ENCODE peak calls at places on chromosome X, in five cellular contexts. One of them, this sample, is unnamed.

GRCh38 chrX:79154612-79155358 is 10.3 kb downstream of the GPR174 start:
- ATAC-seq in upper lobe of left lung: no peak
- ATAC-seq in HepG2: no peak
- ATAC-seq in GM12878: no peak
- ATAC-seq in K562: no peak
- ATAC-seq in this sample: no peak

GRCh38 chrX:72430405-72430968 is 124.8 kb upstream of the CITED1 start:
- ATAC-seq in GM12878: no peak
- ATAC-seq in K562: no peak
- ATAC-seq in HepG2: no peak
- ATAC-seq in upper lobe of left lung: no peak
- ATAC-seq in this sample: no peak

GRCh38 chrX:21929209-21929608 is 11.3 kb upstream of the SMS start:
- ATAC-seq in K562: no peak
- ATAC-seq in upper lobe of left lung: no peak
- ATAC-seq in GM12878: no peak
- ATAC-seq in HepG2: no peak
- ATAC-seq in this sample: no peak

GRCh38 chrX:53279296-53280237 is 1.8 kb downstream of the IQSEC2 start:
- ATAC-seq in upper lobe of left lung: no peak
- ATAC-seq in GM12878: peak
- ATAC-seq in HepG2: no peak
- ATAC-seq in K562: peak
- ATAC-seq in this sample: no peak

GRCh38 chrX:131816551-131817136 is 206.5 kb upstream of the STK26 start:
- ATAC-seq in upper lobe of left lung: peak
- ATAC-seq in GM12878: peak
- ATAC-seq in K562: no peak
- ATAC-seq in HepG2: no peak
- ATAC-seq in this sample: peak

GRCh38 chrX:10143071-10143983 is 13.4 kb upstream of the CLCN4 start:
- ATAC-seq in K562: no peak
- ATAC-seq in GM12878: no peak
- ATAC-seq in HepG2: no peak
- ATAC-seq in upper lobe of left lung: no peak
- ATAC-seq in this sample: no peak

GRCh38 chrX:149948001-149948400 is 9.7 kb upstream of the EOLA2 start:
- ATAC-seq in upper lobe of left lung: no peak
- ATAC-seq in GM12878: no peak
- ATAC-seq in HepG2: no peak
- ATAC-seq in K562: no peak
- ATAC-seq in this sample: no peak

GRCh38 chrX:129597905-129598304 is 56.9 kb downstream of the APLN start:
- ATAC-seq in K562: no peak
- ATAC-seq in upper lobe of left lung: no peak
- ATAC-seq in HepG2: no peak
- ATAC-seq in GM12878: no peak
- ATAC-seq in this sample: no peak

GRCh38 chrX:39815621-39816020 is 282.1 kb downstream of the BCOR start:
- ATAC-seq in HepG2: no peak
- ATAC-seq in GM12878: peak
- ATAC-seq in K562: peak
- ATAC-seq in upper lobe of left lung: no peak
- ATAC-seq in this sample: no peak

GRCh38 chrX:116806288-116806802 is 343.6 kb upstream of the CT83 start:
- ATAC-seq in upper lobe of left lung: no peak
- ATAC-seq in HepG2: no peak
- ATAC-seq in GM12878: no peak
- ATAC-seq in K562: no peak
- ATAC-seq in this sample: no peak

GRCh38 chrX:33205321-33205720 is 6.0 kb downstream of the DMD start:
- ATAC-seq in GM12878: no peak
- ATAC-seq in HepG2: no peak
- ATAC-seq in K562: no peak
- ATAC-seq in upper lobe of left lung: peak
- ATAC-seq in this sample: peak

GRCh38 chrX:23797371-23798128 is 14.6 kb downstream of the SAT1 start:
- ATAC-seq in GM12878: no peak
- ATAC-seq in upper lobe of left lung: no peak
- ATAC-seq in K562: peak
- ATAC-seq in HepG2: no peak
- ATAC-seq in this sample: no peak

GRCh38 chrX:10636337-10636736 is 16.0 kb upstream of the MID1 start:
- ATAC-seq in K562: peak
- ATAC-seq in GM12878: no peak
- ATAC-seq in upper lobe of left lung: peak
- ATAC-seq in HepG2: no peak
- ATAC-seq in this sample: peak

GRCh38 chrX:108139303-108139702 is 47.7 kb downstream of the ATG4A start:
- ATAC-seq in upper lobe of left lung: no peak
- ATAC-seq in GM12878: peak
- ATAC-seq in HepG2: no peak
- ATAC-seq in K562: peak
- ATAC-seq in this sample: no peak

GRCh38 chrX:21384178-21384577 is 10.0 kb downstream of the CNKSR2 start:
- ATAC-seq in K562: no peak
- ATAC-seq in upper lobe of left lung: no peak
- ATAC-seq in HepG2: no peak
- ATAC-seq in GM12878: no peak
- ATAC-seq in this sample: no peak

GRCh38 chrX:42022158-42022557 is 98.8 kb upstream of the CASK start:
- ATAC-seq in HepG2: no peak
- ATAC-seq in upper lobe of left lung: no peak
- ATAC-seq in K562: no peak
- ATAC-seq in GM12878: no peak
- ATAC-seq in this sample: no peak

GRCh38 chrX:72305286-72306084 is at the start of gene CITED1:
- ATAC-seq in GM12878: peak
- ATAC-seq in upper lobe of left lung: peak
- ATAC-seq in HepG2: peak
- ATAC-seq in K562: no peak
- ATAC-seq in this sample: no peak

GRCh38 chrX:130173190-130173895 is 1.6 kb downstream of the RAB33A start:
- ATAC-seq in K562: peak
- ATAC-seq in GM12878: peak
- ATAC-seq in upper lobe of left lung: peak
- ATAC-seq in HepG2: no peak
- ATAC-seq in this sample: peak

GRCh38 chrX:39777623-39778025 is 320.1 kb downstream of the BCOR start:
- ATAC-seq in K562: no peak
- ATAC-seq in HepG2: no peak
- ATAC-seq in GM12878: no peak
- ATAC-seq in upper lobe of left lung: no peak
- ATAC-seq in this sample: no peak

GRCh38 chrX:36961590-36961989 is 46.6 kb upstream of the FAM47C start:
- ATAC-seq in GM12878: no peak
- ATAC-seq in upper lobe of left lung: no peak
- ATAC-seq in K562: peak
- ATAC-seq in HepG2: peak
- ATAC-seq in this sample: no peak

GRCh38 chrX:118502121-118502794 is 6.6 kb downstream of the DOCK11 start:
- ATAC-seq in GM12878: no peak
- ATAC-seq in upper lobe of left lung: no peak
- ATAC-seq in HepG2: no peak
- ATAC-seq in K562: peak
- ATAC-seq in this sample: no peak

GRCh38 chrX:2317527-2318055 is 183.2 kb downstream of the DHRSX start:
- ATAC-seq in K562: peak
- ATAC-seq in upper lobe of left lung: no peak
- ATAC-seq in HepG2: no peak
- ATAC-seq in GM12878: no peak
- ATAC-seq in this sample: no peak

GRCh38 chrX:2321411-2321810 is 179.4 kb downstream of the DHRSX start:
- ATAC-seq in K562: no peak
- ATAC-seq in GM12878: no peak
- ATAC-seq in HepG2: no peak
- ATAC-seq in upper lobe of left lung: no peak
- ATAC-seq in this sample: no peak

GRCh38 chrX:2318371-2318770 is 182.4 kb downstream of the DHRSX start:
- ATAC-seq in HepG2: no peak
- ATAC-seq in K562: peak
- ATAC-seq in upper lobe of left lung: no peak
- ATAC-seq in GM12878: no peak
- ATAC-seq in this sample: no peak

GRCh38 chrX:2320089-2320488 is 180.7 kb downstream of the DHRSX start:
- ATAC-seq in upper lobe of left lung: no peak
- ATAC-seq in HepG2: no peak
- ATAC-seq in K562: no peak
- ATAC-seq in GM12878: no peak
- ATAC-seq in this sample: no peak

GRCh38 chrX:2320580-2321327 is 180.0 kb downstream of the DHRSX start:
- ATAC-seq in HepG2: peak
- ATAC-seq in GM12878: no peak
- ATAC-seq in K562: no peak
- ATAC-seq in upper lobe of left lung: peak
- ATAC-seq in this sample: no peak
- TF ChIP-seq POLR2AphosphoS5 in HepG2: no peak
- TF ChIP-seq POLR2AphosphoS5 in GM12878: no peak
- TF ChIP-seq POLR2AphosphoS5 in K562: no peak
- TF ChIP-seq POLR2AphosphoS5 in upper lobe of left lung: peak
- TF ChIP-seq POLR2AphosphoS5 in this sample: peak

GRCh38 chrX:18537524-18537923 is 112.1 kb downstream of the CDKL5 start:
- ATAC-seq in K562: no peak
- ATAC-seq in GM12878: peak
- ATAC-seq in upper lobe of left lung: no peak
- ATAC-seq in HepG2: no peak
- ATAC-seq in this sample: no peak
- TF ChIP-seq EP300 in K562: no peak
- TF ChIP-seq EP300 in GM12878: no peak
- TF ChIP-seq EP300 in upper lobe of left lung: no peak
- TF ChIP-seq EP300 in HepG2: no peak
- TF ChIP-seq EP300 in this sample: no peak

GRCh38 chrX:1351981-1352714 is 15.6 kb downstream of the IL3RA start:
- ATAC-seq in K562: no peak
- ATAC-seq in HepG2: no peak
- ATAC-seq in GM12878: no peak
- ATAC-seq in upper lobe of left lung: no peak
- ATAC-seq in this sample: no peak
- TF ChIP-seq POLR2AphosphoS5 in K562: no peak
- TF ChIP-seq POLR2AphosphoS5 in HepG2: no peak
- TF ChIP-seq POLR2AphosphoS5 in GM12878: no peak
- TF ChIP-seq POLR2AphosphoS5 in upper lobe of left lung: no peak
- TF ChIP-seq POLR2AphosphoS5 in this sample: no peak

GRCh38 chrX:154373340-154374306 is 811 bp downstream of the FLNA start:
- ATAC-seq in K562: no peak
- ATAC-seq in upper lobe of left lung: peak
- ATAC-seq in GM12878: no peak
- ATAC-seq in HepG2: peak
- ATAC-seq in this sample: no peak
- TF ChIP-seq EP300 in K562: no peak
- TF ChIP-seq EP300 in upper lobe of left lung: no peak
- TF ChIP-seq EP300 in GM12878: no peak
- TF ChIP-seq EP300 in HepG2: no peak
- TF ChIP-seq EP300 in this sample: no peak

This sample was measured in gastroesophageal sphincter.